ENCODE peak calls at places on chromosomes 6 and 20, in four cellular contexts. I is NCI-H1930, V is nephron progenitor cell, B is GM03348. H is an unnamed sample.

GRCh38 chr6:168098431-168098861 is 19.4 kb upstream of the FRMD1 start:
- DNase-seq in V (no peak), B (no peak), I (no peak), H (no peak)

GRCh38 chr6:22631101-22631500 is 61.7 kb downstream of the HDGFL1 start:
- DNase-seq in V (no peak), B (no peak), I (no peak), H (no peak)

GRCh38 chr20:22411568-22412450 is 172.6 kb downstream of the FOXA2 start:
- DNase-seq in I (no peak), B (peak; percentile 20), V (no peak), H (no peak)

GRCh38 chr6:98845201-98846020 is 11.0 kb downstream of the POU3F2 start:
- DNase-seq in V (peak; percentile 90), I (peak; percentile 66), B (peak; percentile 89), H (peak; percentile 81)

GRCh38 chr6:30857537-30857936 is 26.8 kb upstream of the DDR1 start:
- DNase-seq in B (no peak), I (no peak), V (no peak), H (no peak)

GRCh38 chr20:15708984-15709598 is 864.2 kb downstream of the KIF16B start:
- DNase-seq in I (peak; percentile 39), B (no peak), V (peak; percentile 69), H (peak; percentile 57)

GRCh38 chr20:53763707-53764415 is 170.2 kb upstream of the ZNF217 start:
- DNase-seq in B (peak; percentile 10), I (no peak), V (no peak), H (peak; percentile 75)

GRCh38 chr6:56573142-56573541 is 69.5 kb downstream of the DST start:
- DNase-seq in V (no peak), I (no peak), B (no peak), H (no peak)

GRCh38 chr20:3461911-3462677 is 8.7 kb upstream of the ATRN start:
- DNase-seq in I (no peak), V (no peak), B (no peak), H (no peak)

GRCh38 chr6:72746276-72746675 is 124.4 kb downstream of the KCNQ5 start:
- DNase-seq in B (no peak), V (no peak), I (no peak), H (no peak)

GRCh38 chr6:15837205-15837604 is 174.4 kb upstream of the DTNBP1 start:
- DNase-seq in V (no peak), B (no peak), I (no peak), H (no peak)

GRCh38 chr6:82988904-82989303 is 76.7 kb downstream of the UBE3D start:
- DNase-seq in B (peak; percentile 20), I (no peak), V (peak; percentile 27), H (no peak)

GRCh38 chr6:7087491-7087979 is 20.2 kb upstream of the RREB1 start:
- DNase-seq in I (no peak), B (no peak), V (no peak), H (no peak)

GRCh38 chr20:47669927-47670890 is 115.1 kb downstream of the SULF2 start:
- DNase-seq in B (no peak), V (no peak), I (no peak), H (no peak)

GRCh38 chr6:27091661-27092315 is 155.7 kb upstream of the PRSS16 start:
- DNase-seq in B (peak; percentile 75), I (no peak), V (peak; percentile 55), H (peak; percentile 61)

GRCh38 chr6:56222509-56222908 is 24.9 kb downstream of the COL21A1 start:
- DNase-seq in V (no peak), I (no peak), B (peak; percentile 11), H (no peak)

GRCh38 chr20:11234181-11234969 is 560.6 kb upstream of the JAG1 start:
- DNase-seq in I (no peak), V (no peak), B (no peak), H (no peak)

GRCh38 chr20:64138276-64138815 is 25.9 kb upstream of the MYT1 start:
- DNase-seq in V (peak; percentile 1), B (no peak), I (no peak), H (no peak)

GRCh38 chr6:142802124-142802523 is 142.9 kb downstream of the HIVEP2 start:
- DNase-seq in B (peak; percentile 87), I (no peak), V (no peak), H (peak; percentile 2)

GRCh38 chr20:35084998-35085397 is 7.6 kb downstream of the TRPC4AP start:
- DNase-seq in I (no peak), B (no peak), V (no peak), H (peak; percentile 29)

GRCh38 chr6:107102414-107102805 is 12.9 kb downstream of the BEND3 start:
- DNase-seq in I (no peak), B (no peak), V (no peak), H (no peak)

GRCh38 chr6:84432616-84433015 is 205.2 kb upstream of the CEP162 start:
- DNase-seq in I (no peak), V (no peak), B (no peak), H (no peak)

GRCh38 chr6:501891-502601 is 110.5 kb downstream of the IRF4 start:
- DNase-seq in I (no peak), V (no peak), B (no peak), H (no peak)

GRCh38 chr6:135577059-135577538 is 79.6 kb upstream of the AHI1 start:
- DNase-seq in V (no peak), I (no peak), B (no peak), H (no peak)

GRCh38 chr6:64737418-64737817 is 969.6 kb downstream of the EYS start:
- DNase-seq in B (no peak), I (no peak), V (no peak), H (no peak)

GRCh38 chr6:110482774-110483400 is 6.5 kb upstream of the SLC22A16 start:
- DNase-seq in V (no peak), B (no peak), I (no peak), H (no peak)

GRCh38 chr20:62430871-62431447 is 3.6 kb upstream of the RBBP8NL start:
- DNase-seq in B (no peak), I (no peak), V (no peak), H (no peak)

GRCh38 chr20:18224968-18225568 is 63.3 kb upstream of the ZNF133 start:
- DNase-seq in I (no peak), V (peak; percentile 21), B (peak; percentile 67), H (no peak)

GRCh38 chr6:43303751-43304331 is 4.8 kb downstream of the CRIP3 start:
- DNase-seq in I (no peak), B (no peak), V (no peak), H (no peak)

GRCh38 chr6:33746651-33747100 is at the start of gene IP6K3:
- DNase-seq in I (no peak), B (no peak), V (peak; percentile 44), H (no peak)

GRCh38 chr20:44572551-44573500 is 9.6 kb upstream of the PKIG start:
- DNase-seq in B (peak; percentile 84), I (no peak), V (no peak), H (peak; percentile 52)

GRCh38 chr20:63612276-63612931 is 14.5 kb downstream of the GMEB2 start:
- DNase-seq in B (no peak), V (no peak), I (no peak), H (no peak)

GRCh38 chr6:98516869-98517268 is 317.5 kb upstream of the POU3F2 start:
- DNase-seq in V (no peak), I (no peak), B (no peak), H (no peak)

GRCh38 chr20:62358171-62358719 is 8.9 kb downstream of the LAMA5 start:
- DNase-seq in V (no peak), I (no peak), B (no peak), H (peak; percentile 91)

GRCh38 chr6:19142236-19142635 is 694.9 kb upstream of the ID4 start:
- DNase-seq in I (no peak), B (no peak), V (no peak), H (no peak)

GRCh38 chr6:125793863-125794262 is 3.1 kb downstream of the NCOA7 start:
- DNase-seq in B (no peak), I (no peak), V (no peak), H (no peak)

GRCh38 chr20:43824699-43825402 is 89.8 kb upstream of the TOX2 start:
- DNase-seq in B (peak; percentile 11), I (no peak), V (peak; percentile 34), H (no peak)